ENCODE peak calls at places on chromosomes 5 and 9, in five cellular contexts. One of them, this sample, is unnamed.

GRCh38 chr5:143319437-143320302 is 83.8 kb downstream of the NR3C1 start:
- DNase-seq in NCI-H2081: no peak
- DNase-seq in M059J: no peak
- DNase-seq in ELR: no peak
- DNase-seq in activated gamma-delta T cell: no peak
- DNase-seq in this sample: no peak

GRCh38 chr5:173878224-173878967 is 9.8 kb upstream of the CPEB4 start:
- DNase-seq in NCI-H2081: no peak
- DNase-seq in ELR: no peak
- DNase-seq in M059J: no peak
- DNase-seq in activated gamma-delta T cell: no peak
- DNase-seq in this sample: peak

GRCh38 chr9:86413966-86414880 is 60.0 kb upstream of the TUT7 start:
- DNase-seq in NCI-H2081: no peak
- DNase-seq in activated gamma-delta T cell: no peak
- DNase-seq in M059J: peak
- DNase-seq in ELR: peak
- DNase-seq in this sample: peak

GRCh38 chr5:175860531-175861045 is 10.8 kb upstream of the CPLX2 start:
- DNase-seq in M059J: no peak
- DNase-seq in ELR: no peak
- DNase-seq in NCI-H2081: no peak
- DNase-seq in activated gamma-delta T cell: no peak
- DNase-seq in this sample: no peak

GRCh38 chr9:71119746-71120145 is 1.7 kb downstream of the TRPM3 start:
- DNase-seq in M059J: no peak
- DNase-seq in NCI-H2081: no peak
- DNase-seq in activated gamma-delta T cell: no peak
- DNase-seq in ELR: no peak
- DNase-seq in this sample: no peak

GRCh38 chr5:157549283-157549629 is 26.3 kb downstream of the ADAM19 start:
- DNase-seq in NCI-H2081: no peak
- DNase-seq in ELR: peak
- DNase-seq in M059J: peak
- DNase-seq in activated gamma-delta T cell: no peak
- DNase-seq in this sample: no peak

GRCh38 chr9:131739192-131739961 is 499 bp downstream of the RAPGEF1 start:
- DNase-seq in activated gamma-delta T cell: peak
- DNase-seq in ELR: peak
- DNase-seq in NCI-H2081: no peak
- DNase-seq in M059J: peak
- DNase-seq in this sample: peak

GRCh38 chr9:109455391-109455790 is 42.7 kb downstream of the PTPN3 start:
- DNase-seq in ELR: no peak
- DNase-seq in M059J: no peak
- DNase-seq in NCI-H2081: no peak
- DNase-seq in activated gamma-delta T cell: no peak
- DNase-seq in this sample: no peak

GRCh38 chr9:21557428-21557768 is 75.3 kb upstream of the IFNE start:
- DNase-seq in ELR: no peak
- DNase-seq in M059J: no peak
- DNase-seq in activated gamma-delta T cell: no peak
- DNase-seq in NCI-H2081: no peak
- DNase-seq in this sample: no peak

GRCh38 chr5:34038838-34039237 is 4.2 kb downstream of the C1QTNF3 start:
- DNase-seq in ELR: no peak
- DNase-seq in NCI-H2081: no peak
- DNase-seq in activated gamma-delta T cell: no peak
- DNase-seq in M059J: no peak
- DNase-seq in this sample: no peak

GRCh38 chr5:172870261-172870806 is 36.3 kb downstream of the ERGIC1 start:
- DNase-seq in M059J: peak
- DNase-seq in NCI-H2081: no peak
- DNase-seq in ELR: peak
- DNase-seq in activated gamma-delta T cell: no peak
- DNase-seq in this sample: peak

GRCh38 chr5:156473271-156473935 is 146.4 kb downstream of the SGCD start:
- DNase-seq in M059J: peak
- DNase-seq in ELR: no peak
- DNase-seq in NCI-H2081: no peak
- DNase-seq in activated gamma-delta T cell: no peak
- DNase-seq in this sample: no peak

GRCh38 chr5:34998058-34998789 is 49.5 kb downstream of the AGXT2 start:
- DNase-seq in M059J: peak
- DNase-seq in ELR: peak
- DNase-seq in activated gamma-delta T cell: no peak
- DNase-seq in NCI-H2081: no peak
- DNase-seq in this sample: no peak

GRCh38 chr5:141657937-141658545 is 6.8 kb upstream of the FCHSD1 start:
- DNase-seq in ELR: peak
- DNase-seq in activated gamma-delta T cell: no peak
- DNase-seq in NCI-H2081: no peak
- DNase-seq in M059J: peak
- DNase-seq in this sample: peak

GRCh38 chr9:122642226-122642625 is 15.2 kb downstream of the OR1B1 start:
- DNase-seq in NCI-H2081: no peak
- DNase-seq in ELR: peak
- DNase-seq in M059J: peak
- DNase-seq in activated gamma-delta T cell: no peak
- DNase-seq in this sample: peak

GRCh38 chr9:127083133-127083532 is 39.3 kb downstream of the ANGPTL2 start:
- DNase-seq in NCI-H2081: no peak
- DNase-seq in activated gamma-delta T cell: no peak
- DNase-seq in ELR: no peak
- DNase-seq in M059J: no peak
- DNase-seq in this sample: no peak

GRCh38 chr5:1110930-1111726 is 735 bp downstream of the SLC12A7 start:
- DNase-seq in ELR: no peak
- DNase-seq in M059J: no peak
- DNase-seq in NCI-H2081: no peak
- DNase-seq in activated gamma-delta T cell: peak
- DNase-seq in this sample: peak

GRCh38 chr5:16642896-16643295 is 26.1 kb upstream of the RETREG1 start:
- DNase-seq in activated gamma-delta T cell: no peak
- DNase-seq in ELR: no peak
- DNase-seq in M059J: no peak
- DNase-seq in NCI-H2081: no peak
- DNase-seq in this sample: no peak

GRCh38 chr5:61416010-61416409 is 84.0 kb downstream of the ZSWIM6 start:
- DNase-seq in M059J: peak
- DNase-seq in ELR: peak
- DNase-seq in activated gamma-delta T cell: no peak
- DNase-seq in NCI-H2081: no peak
- DNase-seq in this sample: no peak

GRCh38 chr9:136807281-136808074 is at the start of gene RABL6:
- DNase-seq in activated gamma-delta T cell: peak
- DNase-seq in NCI-H2081: peak
- DNase-seq in M059J: peak
- DNase-seq in ELR: peak
- DNase-seq in this sample: peak

GRCh38 chr5:169521366-169521983 is 62.1 kb upstream of the SPDL1 start:
- DNase-seq in ELR: no peak
- DNase-seq in activated gamma-delta T cell: no peak
- DNase-seq in NCI-H2081: no peak
- DNase-seq in M059J: peak
- DNase-seq in this sample: no peak

GRCh38 chr9:114169029-114169939 is 13.9 kb downstream of the COL27A1 start:
- DNase-seq in activated gamma-delta T cell: no peak
- DNase-seq in ELR: no peak
- DNase-seq in M059J: no peak
- DNase-seq in NCI-H2081: no peak
- DNase-seq in this sample: no peak

GRCh38 chr5:16897284-16897704 is 38.8 kb downstream of the MYO10 start:
- DNase-seq in M059J: peak
- DNase-seq in ELR: peak
- DNase-seq in activated gamma-delta T cell: no peak
- DNase-seq in NCI-H2081: no peak
- DNase-seq in this sample: no peak

GRCh38 chr9:121206516-121207370 is 5.1 kb upstream of the RAB14 start:
- DNase-seq in ELR: no peak
- DNase-seq in activated gamma-delta T cell: no peak
- DNase-seq in M059J: peak
- DNase-seq in NCI-H2081: no peak
- DNase-seq in this sample: no peak

GRCh38 chr9:124747065-124747464 is 24.0 kb downstream of the NR6A1 start:
- DNase-seq in activated gamma-delta T cell: no peak
- DNase-seq in ELR: no peak
- DNase-seq in NCI-H2081: no peak
- DNase-seq in M059J: peak
- DNase-seq in this sample: no peak

GRCh38 chr5:132000677-132001453 is 10.6 kb downstream of the ACSL6 start:
- DNase-seq in M059J: peak
- DNase-seq in ELR: no peak
- DNase-seq in NCI-H2081: no peak
- DNase-seq in activated gamma-delta T cell: no peak
- DNase-seq in this sample: no peak

GRCh38 chr5:966941-967340 is 41.7 kb upstream of the NKD2 start:
- DNase-seq in activated gamma-delta T cell: no peak
- DNase-seq in NCI-H2081: no peak
- DNase-seq in M059J: no peak
- DNase-seq in ELR: no peak
- DNase-seq in this sample: no peak

GRCh38 chr5:173764321-173765029 is 123.7 kb upstream of the CPEB4 start:
- DNase-seq in NCI-H2081: no peak
- DNase-seq in M059J: peak
- DNase-seq in activated gamma-delta T cell: no peak
- DNase-seq in ELR: peak
- DNase-seq in this sample: peak

GRCh38 chr5:177189416-177189815 is 55.8 kb downstream of the NSD1 start:
- DNase-seq in activated gamma-delta T cell: no peak
- DNase-seq in ELR: peak
- DNase-seq in NCI-H2081: no peak
- DNase-seq in M059J: peak
- DNase-seq in this sample: no peak

This sample was measured in dermis blood vessel endothelial cell.